ENCODE peak calls at places on chromosomes 3 and 15, in four cellular contexts. One of them, this sample, is unnamed.

GRCh38 chr3:108406661-108407206 is 103.7 kb downstream of the MYH15 start:
- DNase-seq in stomach: no peak
- DNase-seq in left ventricle myocardium inferior: no peak
- DNase-seq in B cell: peak
- DNase-seq in this sample: no peak

GRCh38 chr3:58535531-58536500 is 1.2 kb downstream of the ACOX2 start:
- DNase-seq in B cell: no peak
- DNase-seq in left ventricle myocardium inferior: no peak
- DNase-seq in stomach: peak
- DNase-seq in this sample: no peak

GRCh38 chr3:25548836-25549235 is 115.9 kb downstream of the TOP2B start:
- DNase-seq in left ventricle myocardium inferior: no peak
- DNase-seq in B cell: no peak
- DNase-seq in stomach: no peak
- DNase-seq in this sample: no peak

GRCh38 chr3:189132125-189132744 is 39.5 kb upstream of the TPRG1 start:
- DNase-seq in stomach: peak
- DNase-seq in B cell: no peak
- DNase-seq in left ventricle myocardium inferior: peak
- DNase-seq in this sample: peak

GRCh38 chr15:62491642-62492041 is 326.6 kb upstream of the C2CD4B start:
- DNase-seq in B cell: no peak
- DNase-seq in stomach: no peak
- DNase-seq in left ventricle myocardium inferior: no peak
- DNase-seq in this sample: no peak

GRCh38 chr3:59968510-59968909 is 918.7 kb upstream of the CFAP20DC start:
- DNase-seq in left ventricle myocardium inferior: no peak
- DNase-seq in stomach: no peak
- DNase-seq in B cell: no peak
- DNase-seq in this sample: no peak

GRCh38 chr15:85649372-85649771 is 145.4 kb downstream of the KLHL25 start:
- DNase-seq in B cell: no peak
- DNase-seq in stomach: no peak
- DNase-seq in left ventricle myocardium inferior: no peak
- DNase-seq in this sample: no peak

GRCh38 chr3:197854596-197855343 is 63.7 kb downstream of the LRCH3 start:
- DNase-seq in left ventricle myocardium inferior: no peak
- DNase-seq in B cell: no peak
- DNase-seq in stomach: no peak
- DNase-seq in this sample: no peak

GRCh38 chr3:53595660-53596059 is 101.2 kb downstream of the CACNA1D start:
- DNase-seq in stomach: no peak
- DNase-seq in B cell: no peak
- DNase-seq in left ventricle myocardium inferior: no peak
- DNase-seq in this sample: no peak

GRCh38 chr15:95347846-95348245 is 982.7 kb upstream of the NR2F2 start:
- DNase-seq in stomach: no peak
- DNase-seq in left ventricle myocardium inferior: no peak
- DNase-seq in B cell: no peak
- DNase-seq in this sample: no peak

GRCh38 chr3:153275514-153275913 is 113.5 kb downstream of the RAP2B start:
- DNase-seq in B cell: no peak
- DNase-seq in left ventricle myocardium inferior: no peak
- DNase-seq in stomach: no peak
- DNase-seq in this sample: no peak

GRCh38 chr3:23612296-23612891 is 193.4 kb upstream of the UBE2E1 start:
- DNase-seq in left ventricle myocardium inferior: peak
- DNase-seq in stomach: no peak
- DNase-seq in B cell: no peak
- DNase-seq in this sample: no peak

GRCh38 chr15:76199106-76200082 is 111.9 kb downstream of the ETFA start:
- DNase-seq in stomach: no peak
- DNase-seq in B cell: no peak
- DNase-seq in left ventricle myocardium inferior: peak
- DNase-seq in this sample: no peak

GRCh38 chr15:76196949-76197315 is 114.3 kb downstream of the ETFA start:
- DNase-seq in stomach: no peak
- DNase-seq in B cell: no peak
- DNase-seq in left ventricle myocardium inferior: peak
- DNase-seq in this sample: no peak

GRCh38 chr15:76197703-76198455 is 113.4 kb downstream of the ETFA start:
- DNase-seq in stomach: peak
- DNase-seq in left ventricle myocardium inferior: no peak
- DNase-seq in B cell: no peak
- DNase-seq in this sample: no peak

GRCh38 chr15:76200083-76200465 is 111.2 kb downstream of the ETFA start:
- DNase-seq in stomach: no peak
- DNase-seq in B cell: no peak
- DNase-seq in left ventricle myocardium inferior: no peak
- DNase-seq in this sample: no peak

DNA sequence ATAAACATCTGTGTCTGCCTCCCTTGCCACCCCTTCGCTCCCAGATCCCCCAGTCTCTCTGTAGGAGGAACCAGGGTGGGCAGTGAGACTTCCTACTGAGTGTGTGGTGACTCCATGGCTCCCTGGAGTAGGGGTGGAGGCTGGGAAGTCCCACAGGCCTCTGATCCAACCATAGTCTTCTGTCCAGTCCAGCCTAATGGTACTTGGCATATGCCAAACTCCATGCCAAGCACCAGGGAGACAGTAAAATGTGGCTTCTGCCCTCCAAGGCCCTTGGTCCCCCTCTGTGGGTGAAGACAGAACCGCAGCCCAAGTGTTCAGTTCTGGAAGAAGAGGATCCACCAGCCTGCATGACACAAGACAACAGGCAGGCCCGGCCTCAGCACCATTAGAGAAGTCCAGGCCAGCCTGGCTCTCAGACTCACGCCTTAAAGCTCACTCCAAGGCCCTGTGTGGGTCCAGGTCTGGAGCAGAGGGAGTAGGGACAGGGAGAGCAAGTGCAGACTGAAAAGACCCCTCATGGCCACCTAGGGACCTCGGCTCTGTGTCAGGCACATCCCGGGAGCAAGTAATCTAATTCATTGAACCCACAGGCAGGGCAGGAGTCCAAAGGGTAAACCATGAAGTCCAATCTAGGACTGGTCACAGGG is 112.7 kb downstream of the ETFA start:
- DNase-seq in B cell: no peak
- DNase-seq in stomach: no peak
- DNase-seq in left ventricle myocardium inferior: no peak
- DNase-seq in this sample: no peak
- TF ChIP-seq CTCF in B cell: no peak
- TF ChIP-seq CTCF in stomach: no peak
- TF ChIP-seq CTCF in left ventricle myocardium inferior: no peak
- TF ChIP-seq CTCF in this sample: no peak

GRCh38 chr3:143429628-143430514 is 310.3 kb downstream of the CHST2 start:
- DNase-seq in left ventricle myocardium inferior: no peak
- DNase-seq in B cell: no peak
- DNase-seq in stomach: no peak
- DNase-seq in this sample: no peak

GRCh38 chr3:143436231-143436930 is 316.8 kb downstream of the CHST2 start:
- DNase-seq in B cell: no peak
- DNase-seq in stomach: no peak
- DNase-seq in left ventricle myocardium inferior: no peak
- DNase-seq in this sample: no peak

GRCh38 chr3:143430582-143430981 is 311.0 kb downstream of the CHST2 start:
- DNase-seq in B cell: no peak
- DNase-seq in left ventricle myocardium inferior: no peak
- DNase-seq in stomach: no peak
- DNase-seq in this sample: no peak

GRCh38 chr3:143428351-143428750 is 308.8 kb downstream of the CHST2 start:
- DNase-seq in left ventricle myocardium inferior: no peak
- DNase-seq in B cell: no peak
- DNase-seq in stomach: no peak
- DNase-seq in this sample: no peak

GRCh38 chr3:143433787-143434378 is 314.3 kb downstream of the CHST2 start:
- DNase-seq in left ventricle myocardium inferior: no peak
- DNase-seq in stomach: no peak
- DNase-seq in B cell: peak
- DNase-seq in this sample: no peak
- TF ChIP-seq CTCF in left ventricle myocardium inferior: peak
- TF ChIP-seq CTCF in stomach: no peak
- TF ChIP-seq CTCF in B cell: peak
- TF ChIP-seq CTCF in this sample: peak

DNA sequence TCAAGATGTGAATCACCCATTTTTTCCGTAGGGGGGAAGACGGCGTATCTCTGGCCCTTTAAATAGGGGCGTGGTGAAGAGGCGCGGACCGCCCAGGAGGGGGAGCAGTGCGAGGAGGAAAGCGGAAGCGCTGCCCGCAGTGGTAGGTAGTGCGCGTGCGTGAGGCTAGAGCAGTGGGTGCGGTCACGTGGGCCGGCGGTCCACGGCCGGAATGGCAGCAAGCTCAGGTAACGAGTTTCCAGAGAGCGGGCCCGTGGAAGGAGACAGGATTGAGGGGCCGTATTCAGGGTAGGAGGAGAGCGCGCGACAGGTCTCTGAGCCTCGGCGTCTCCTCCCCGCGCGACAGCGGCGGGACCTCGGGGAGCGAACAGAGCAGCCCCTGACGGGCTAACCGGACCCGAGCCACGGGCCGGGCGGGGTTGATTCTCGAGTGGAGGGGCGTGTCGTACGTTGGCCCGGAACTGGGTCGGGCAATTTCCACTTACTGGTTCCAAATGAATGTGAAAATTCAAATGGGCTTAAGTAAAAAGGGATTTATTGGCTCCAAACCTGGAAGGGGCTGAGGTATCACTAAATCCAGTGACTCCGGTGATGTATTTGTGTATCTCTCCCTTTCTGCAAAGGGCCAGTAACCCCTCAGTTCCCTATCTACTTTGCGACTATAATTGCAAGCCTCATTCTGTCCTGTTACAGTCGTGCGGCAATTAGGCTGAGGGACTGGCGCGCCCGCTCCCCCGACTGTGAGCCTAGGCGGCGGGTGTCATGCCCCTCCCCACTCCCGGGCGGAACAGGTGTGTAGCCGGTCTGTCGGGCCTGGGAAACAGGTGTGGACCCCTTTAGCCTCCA is at the start of gene VPS8:
- DNase-seq in B cell: peak
- DNase-seq in left ventricle myocardium inferior: peak
- DNase-seq in stomach: peak
- DNase-seq in this sample: peak
- TF ChIP-seq CTCF in B cell: peak
- TF ChIP-seq CTCF in left ventricle myocardium inferior: peak
- TF ChIP-seq CTCF in stomach: peak
- TF ChIP-seq CTCF in this sample: peak

GRCh38 chr3:36792342-36792741 is 28.0 kb upstream of the DCLK3 start:
- DNase-seq in B cell: peak
- DNase-seq in stomach: no peak
- DNase-seq in left ventricle myocardium inferior: no peak
- DNase-seq in this sample: no peak
- TF ChIP-seq CTCF in B cell: no peak
- TF ChIP-seq CTCF in stomach: no peak
- TF ChIP-seq CTCF in left ventricle myocardium inferior: peak
- TF ChIP-seq CTCF in this sample: no peak

DNA sequence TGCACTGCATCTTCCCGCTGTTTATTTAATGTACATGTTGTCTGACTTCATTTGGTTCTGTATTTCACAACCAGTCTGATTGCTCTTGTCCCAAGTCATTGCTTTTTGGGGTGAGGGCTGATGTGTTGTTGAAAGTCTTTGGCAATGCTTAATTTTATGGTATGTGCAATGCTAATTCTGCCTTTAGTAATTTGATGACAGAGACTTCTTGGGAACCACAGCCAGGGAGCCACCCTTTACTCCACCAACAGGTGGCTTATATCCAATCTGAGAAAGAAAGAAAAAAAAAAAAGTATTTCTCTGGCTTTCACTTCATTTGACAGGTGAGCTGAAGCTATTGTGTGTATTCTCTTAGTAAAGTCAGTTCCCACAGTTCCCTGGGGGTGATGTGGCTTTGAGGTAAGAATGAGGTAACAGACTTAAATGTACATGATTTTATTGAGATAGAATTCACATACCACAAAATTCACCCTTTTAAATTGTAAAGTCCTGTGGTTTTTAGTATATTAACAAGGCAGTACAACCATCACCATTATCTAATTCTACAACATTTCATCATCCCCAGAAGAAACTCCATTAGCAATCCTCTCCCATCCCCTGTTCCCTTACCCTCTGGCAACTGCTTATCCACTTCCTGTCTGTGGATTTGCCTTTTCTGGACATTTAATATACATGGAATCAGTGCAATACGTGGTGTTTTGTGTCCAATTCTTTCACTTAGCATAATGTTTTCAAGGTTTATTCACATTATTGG is 97.3 kb downstream of the SLCO3A1 start:
- DNase-seq in stomach: no peak
- DNase-seq in left ventricle myocardium inferior: no peak
- DNase-seq in B cell: no peak
- DNase-seq in this sample: no peak
- TF ChIP-seq CTCF in stomach: no peak
- TF ChIP-seq CTCF in left ventricle myocardium inferior: no peak
- TF ChIP-seq CTCF in B cell: no peak
- TF ChIP-seq CTCF in this sample: no peak

This sample was measured in natural killer cell.